ENCODE peak calls at places on chromosome 20, in six cellular contexts. X, W, Y, K, A and J are unnamed samples.

GRCh38 chr20:37102571-37102970 is 6.8 kb upstream of the RBL1 start:
- DNase-seq in X (no peak), W (no peak), Y (no peak), K (no peak), A (no peak), J (no peak)

GRCh38 chr20:37381621-37382538 is 35.9 kb downstream of the SRC start:
- DNase-seq in X (no peak), W (no peak), Y (no peak), K (no peak), A (no peak), J (no peak)

GRCh38 chr20:35618372-35619131 is 2.9 kb downstream of the SPAG4 start:
- DNase-seq in X (no peak), W (peak), Y (peak), K (peak), A (peak), J (peak)

GRCh38 chr20:32970973-32971300 is 33.3 kb downstream of the SUN5 start:
- DNase-seq in X (no peak), W (no peak), Y (no peak), K (no peak), A (no peak), J (no peak)

GRCh38 chr20:64233725-64234124 is 21.8 kb upstream of the PCMTD2 start:
- DNase-seq in X (no peak), W (no peak), Y (no peak), K (no peak), A (no peak), J (no peak)

GRCh38 chr20:432677-433299 is 24.7 kb downstream of the RBCK1 start:
- DNase-seq in X (no peak), W (no peak), Y (no peak), K (no peak), A (no peak), J (no peak)

GRCh38 chr20:62770916-62771315 is 25.4 kb upstream of the MRGBP start:
- DNase-seq in X (no peak), W (no peak), Y (no peak), K (no peak), A (no peak), J (no peak)

GRCh38 chr20:34190679-34191090 is 50.5 kb upstream of the ASIP start:
- DNase-seq in X (peak), W (peak), Y (peak), K (peak), A (peak), J (peak)

GRCh38 chr20:51400051-51400926 is 142.2 kb downstream of the NFATC2 start:
- DNase-seq in X (no peak), W (no peak), Y (no peak), K (no peak), A (no peak), J (no peak)

GRCh38 chr20:50224553-50225255 is 34.1 kb downstream of the CEBPB start:
- DNase-seq in X (no peak), W (no peak), Y (peak), K (peak), A (peak), J (peak)

GRCh38 chr20:2164966-2165365 is 63.3 kb downstream of the STK35 start:
- DNase-seq in X (no peak), W (no peak), Y (no peak), K (no peak), A (no peak), J (no peak)

GRCh38 chr20:50085481-50086365 is 27.2 kb downstream of the UBE2V1 start:
- DNase-seq in X (peak), W (peak), Y (peak), K (peak), A (peak), J (peak)

GRCh38 chr20:51164732-51165530 is 142.0 kb upstream of the KCNG1 start:
- DNase-seq in X (no peak), W (no peak), Y (no peak), K (no peak), A (no peak), J (no peak)

GRCh38 chr20:10475225-10475624 is 40.1 kb downstream of the SLX4IP start:
- DNase-seq in X (no peak), W (no peak), Y (no peak), K (no peak), A (no peak), J (no peak)

GRCh38 chr20:25178563-25179438 is 16.7 kb upstream of the ENTPD6 start:
- DNase-seq in X (no peak), W (peak), Y (peak), K (peak), A (peak), J (peak)

GRCh38 chr20:33051333-33051732 is 2.4 kb upstream of the BPIFB3 start:
- DNase-seq in X (no peak), W (no peak), Y (no peak), K (no peak), A (no peak), J (no peak)

GRCh38 chr20:31322504-31322903 is 14.1 kb upstream of the DEFB116 start:
- DNase-seq in X (no peak), W (no peak), Y (no peak), K (no peak), A (no peak), J (no peak)

GRCh38 chr20:2032168-2032567 is 38.3 kb upstream of the PDYN start:
- DNase-seq in X (no peak), W (no peak), Y (no peak), K (no peak), A (no peak), J (no peak)

GRCh38 chr20:44464514-44464913 is 11.2 kb upstream of the TTPAL start:
- DNase-seq in X (no peak), W (no peak), Y (no peak), K (no peak), A (no peak), J (no peak)

GRCh38 chr20:54355631-54356280 is 119.6 kb upstream of the DOK5 start:
- DNase-seq in X (no peak), W (no peak), Y (no peak), K (peak), A (no peak), J (no peak)

GRCh38 chr20:50317644-50318043 is 127.0 kb downstream of the CEBPB start:
- DNase-seq in X (no peak), W (no peak), Y (no peak), K (no peak), A (no peak), J (no peak)

GRCh38 chr20:10433623-10434466 is at the start of gene MKKS:
- DNase-seq in X (peak), W (peak), Y (peak), K (peak), A (peak), J (peak)

GRCh38 chr20:20076297-20077065 is 24.1 kb downstream of the CFAP61 start:
- DNase-seq in X (no peak), W (no peak), Y (peak), K (peak), A (no peak), J (no peak)

GRCh38 chr20:10670521-10671220 is 3.1 kb downstream of the JAG1 start:
- DNase-seq in X (no peak), W (no peak), Y (peak), K (peak), A (no peak), J (peak)

GRCh38 chr20:59825944-59826759 is 107.3 kb downstream of the SYCP2 start:
- DNase-seq in X (no peak), W (no peak), Y (no peak), K (no peak), A (no peak), J (no peak)